ENCODE peak calls at places on chromosome 15, in seven cellular contexts. L, F, R, T, K, V and Q are unnamed samples.

GRCh38 chr15:58457466-58457965 is 25.7 kb downstream of the LIPC start:
- DNase-seq in L (no peak), F (no peak), R (no peak), T (no peak), K (no peak), V (no peak), Q (no peak)

GRCh38 chr15:63136742-63137141 is 15.1 kb downstream of the LACTB start:
- DNase-seq in L (no peak), F (no peak), R (no peak), T (no peak), K (no peak), V (no peak), Q (no peak)

GRCh38 chr15:77526582-77527163 is 106.0 kb downstream of the HMG20A start:
- DNase-seq in L (no peak), F (no peak), R (no peak), T (peak; percentile 39), K (no peak), V (no peak), Q (no peak)

GRCh38 chr15:39685999-39686613 is 96.5 kb downstream of the FSIP1 start:
- DNase-seq in L (peak; percentile 31), F (peak; percentile 14), R (no peak), T (no peak), K (peak; percentile 65), V (no peak), Q (peak; percentile 46)

GRCh38 chr15:75682181-75683135 is 30.2 kb downstream of the CSPG4 start:
- DNase-seq in L (no peak), F (no peak), R (no peak), T (no peak), K (no peak), V (no peak), Q (no peak)

GRCh38 chr15:88218557-88219214 is 37.9 kb downstream of the NTRK3 start:
- DNase-seq in L (no peak), F (no peak), R (no peak), T (no peak), K (no peak), V (no peak), Q (no peak)

GRCh38 chr15:68207176-68207935 is 2.2 kb upstream of the CALML4 start:
- DNase-seq in L (no peak), F (no peak), R (no peak), T (no peak), K (no peak), V (no peak), Q (no peak)

GRCh38 chr15:76866716-76867321 is 38.3 kb downstream of the SCAPER start:
- DNase-seq in L (no peak), F (no peak), R (no peak), T (no peak), K (peak; percentile 30), V (no peak), Q (peak; percentile 23)

GRCh38 chr15:75832114-75832513 is 11.1 kb upstream of the UBE2Q2 start:
- DNase-seq in L (no peak), F (no peak), R (no peak), T (no peak), K (no peak), V (no peak), Q (no peak)

GRCh38 chr15:27844018-27844666 is 255.0 kb downstream of the OCA2 start:
- DNase-seq in L (no peak), F (no peak), R (no peak), T (no peak), K (no peak), V (no peak), Q (no peak)

GRCh38 chr15:96267463-96267862 is 63.0 kb upstream of the NR2F2 start:
- DNase-seq in L (no peak), F (no peak), R (no peak), T (no peak), K (no peak), V (no peak), Q (no peak)

GRCh38 chr15:41284425-41285177 is 47.8 kb downstream of the OIP5 start:
- DNase-seq in L (no peak), F (no peak), R (no peak), T (no peak), K (no peak), V (no peak), Q (peak; percentile 60)

GRCh38 chr15:56243774-56244236 is at the start of gene RFX7:
- DNase-seq in L (peak; percentile 82), F (peak; percentile 58), R (peak; percentile 36), T (peak; percentile 90), K (peak; percentile 51), V (peak; percentile 60), Q (peak; percentile 75)

GRCh38 chr15:52728899-52729298 is 49.7 kb upstream of the ATOSA start:
- DNase-seq in L (no peak), F (no peak), R (no peak), T (no peak), K (peak; percentile 79), V (no peak), Q (no peak)

GRCh38 chr15:85525755-85526154 is 145.4 kb downstream of the AKAP13 start:
- DNase-seq in L (no peak), F (no peak), R (no peak), T (no peak), K (no peak), V (no peak), Q (no peak)

GRCh38 chr15:74351639-74352038 is 15.8 kb downstream of the CYP11A1 start:
- DNase-seq in L (no peak), F (no peak), R (no peak), T (no peak), K (no peak), V (no peak), Q (no peak)